ENCODE peak calls at places on chromosomes 11 and 22, in nine cellular contexts. N is astrocyte of the spinal cord; S is brain microvascular endothelial cell; B is endothelial cell of umbilical vein; O is CD8-positive, alpha-beta T cell; C is A549; F is cardiac fibroblast; X is astrocyte of the cerebellum; Y is fibroblast of villous mesenchyme. K is an unnamed sample.

GRCh38 chr22:37148031-37148651 is 1.6 kb downstream of the IL2RB start:
- DNase-seq in N (no peak), X (no peak), O (no peak), F (no peak), Y (no peak), S (no peak), C (no peak), B (no peak), K (no peak)

GRCh38 chr11:18853086-18853720 is 61.6 kb upstream of the PTPN5 start:
- DNase-seq in B (peak), S (peak), Y (peak), X (no peak), N (peak), C (peak), O (no peak), F (peak), K (peak)

GRCh38 chr22:39244496-39245129 is at the start of gene PDGFB:
- DNase-seq in N (no peak), C (no peak), B (peak), F (peak), Y (peak), X (no peak), O (no peak), S (no peak), K (peak)

GRCh38 chr11:13169709-13170108 is 107.9 kb upstream of the BMAL1 start:
- DNase-seq in N (peak), Y (peak), C (no peak), F (peak), X (peak), O (no peak), S (peak), B (peak), K (peak)

GRCh38 chr11:6472934-6473333 is 807 bp downstream of the TRIM3 start:
- DNase-seq in X (no peak), F (no peak), S (no peak), C (no peak), O (no peak), Y (no peak), N (no peak), B (no peak), K (no peak)

GRCh38 chr22:49979587-49980264 is 19.2 kb downstream of the PIM3 start:
- DNase-seq in S (peak), Y (peak), X (no peak), C (peak), O (no peak), B (peak), N (peak), F (peak), K (peak)

GRCh38 chr11:22192289-22192641 is 620 bp upstream of the ANO5 start:
- DNase-seq in O (no peak), X (no peak), F (no peak), N (no peak), B (no peak), S (no peak), Y (no peak), C (peak), K (no peak)

GRCh38 chr11:109654091-109654490 is 232.1 kb downstream of the C11orf87 start:
- DNase-seq in S (no peak), F (no peak), C (no peak), N (no peak), X (no peak), B (no peak), Y (no peak), O (no peak), K (no peak)

GRCh38 chr11:64743591-64744543 is at the start of gene RASGRP2:
- DNase-seq in S (no peak), X (no peak), N (no peak), B (peak), F (peak), C (peak), Y (peak), O (peak), K (peak)

DNA sequence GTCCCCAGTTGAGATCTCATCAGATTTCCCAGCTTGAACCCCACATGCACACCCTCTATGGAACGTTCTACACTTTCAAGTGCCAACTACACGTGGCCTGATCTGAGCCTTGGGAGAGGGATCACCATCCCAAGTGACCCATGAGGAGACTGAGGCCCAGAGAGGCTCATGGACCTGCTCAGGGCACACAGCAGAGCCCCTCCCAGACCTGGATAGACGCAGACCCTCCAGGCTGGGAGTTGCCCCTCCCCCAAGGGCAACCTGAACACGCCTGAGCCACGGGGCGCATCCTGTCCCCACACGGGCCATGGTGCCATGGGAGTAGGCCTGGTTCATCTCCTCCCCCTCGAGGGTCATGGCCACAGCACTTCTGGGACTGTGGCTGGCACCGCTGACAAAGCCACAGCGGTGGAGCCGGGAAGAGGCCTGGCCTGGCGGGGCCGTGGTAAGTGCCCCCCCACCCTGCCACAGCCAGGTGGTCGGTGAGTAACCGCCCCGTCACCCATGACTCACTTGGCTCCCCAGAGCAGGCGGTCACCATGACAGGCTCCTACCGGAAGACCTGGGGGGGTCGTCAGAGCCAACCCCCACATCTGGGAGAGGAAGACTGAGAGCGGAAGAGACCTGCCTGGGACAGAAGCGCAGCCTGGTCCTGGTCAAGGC is 8.1 kb downstream of the WNT7B start:
- DNase-seq in X (peak), F (peak), C (peak), N (peak), S (peak), Y (peak), O (no peak), B (no peak), K (peak)
- TF ChIP-seq CTCF in X (no peak), F (no peak), C (no peak), N (no peak), S (no peak), Y (no peak), O (no peak), B (no peak), K (no peak)

DNA sequence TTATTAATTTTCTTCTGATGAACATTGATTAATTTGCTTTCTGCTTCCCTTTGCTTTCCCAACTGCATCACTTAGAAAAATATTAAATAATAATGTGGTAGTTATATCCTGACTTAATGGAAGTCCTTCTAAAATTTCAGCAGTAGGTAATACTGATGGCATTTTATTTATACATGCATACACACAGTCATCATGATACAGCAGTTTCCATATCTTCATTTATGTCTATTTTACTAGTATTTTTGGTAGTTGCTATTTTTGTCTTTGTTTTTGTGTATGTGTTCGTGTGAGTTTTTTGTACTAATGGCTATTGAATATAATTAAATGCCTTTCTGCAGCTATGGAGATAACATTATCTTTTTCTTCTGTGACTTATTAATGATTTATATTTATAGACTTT is 484.7 kb upstream of the CNTN5 start:
- DNase-seq in X (no peak), S (no peak), B (no peak), F (no peak), O (no peak), Y (no peak), C (no peak), N (no peak), K (no peak)
- H3K4me3 ChIP-seq in X (no peak), S (no peak), B (no peak), F (no peak), O (no peak), Y (no peak), C (no peak), N (no peak), K (no peak)

GRCh38 chr11:47347134-47347533 is 5.4 kb downstream of the MYBPC3 start:
- DNase-seq in Y (no peak), B (no peak), F (no peak), O (no peak), S (no peak), C (no peak), X (no peak), N (no peak), K (no peak)

GRCh38 chr11:47349521-47350095 is 2.9 kb downstream of the MYBPC3 start:
- DNase-seq in S (no peak), X (no peak), C (no peak), B (no peak), F (no peak), O (no peak), N (no peak), Y (no peak), K (no peak)

GRCh38 chr11:47348131-47348802 is 4.2 kb downstream of the MYBPC3 start:
- DNase-seq in F (no peak), O (no peak), C (no peak), X (no peak), N (no peak), B (no peak), Y (no peak), S (no peak), K (no peak)

GRCh38 chr11:47350315-47350714 is 2.2 kb downstream of the MYBPC3 start:
- DNase-seq in S (no peak), Y (no peak), X (no peak), O (no peak), C (no peak), B (no peak), N (no peak), F (no peak), K (no peak)

GRCh38 chr11:47348859-47349258 is 3.6 kb downstream of the MYBPC3 start:
- DNase-seq in S (peak), O (no peak), C (peak), N (peak), Y (peak), B (no peak), X (no peak), F (peak), K (peak)
- TF ChIP-seq CTCF in S (peak), O (no peak), C (peak), N (peak), Y (peak), B (peak), X (peak), F (peak), K (peak)

GRCh38 chr22:20963201-20964052 is 3.6 kb upstream of the AIFM3 start:
- DNase-seq in X (no peak), Y (no peak), S (no peak), B (no peak), F (no peak), N (no peak), C (no peak), O (no peak), K (no peak)

GRCh38 chr22:20962491-20962945 is 4.5 kb upstream of the AIFM3 start:
- DNase-seq in N (no peak), C (no peak), F (no peak), Y (no peak), S (no peak), X (no peak), B (no peak), O (no peak), K (no peak)

GRCh38 chr22:20965104-20965887 is 1.8 kb upstream of the AIFM3 start:
- DNase-seq in Y (no peak), B (no peak), X (no peak), C (no peak), F (no peak), S (no peak), N (no peak), O (no peak), K (no peak)

GRCh38 chr22:20964799-20965103 is 2.3 kb upstream of the AIFM3 start:
- DNase-seq in C (no peak), O (no peak), Y (no peak), N (no peak), B (no peak), F (no peak), S (no peak), X (no peak), K (no peak)

DNA sequence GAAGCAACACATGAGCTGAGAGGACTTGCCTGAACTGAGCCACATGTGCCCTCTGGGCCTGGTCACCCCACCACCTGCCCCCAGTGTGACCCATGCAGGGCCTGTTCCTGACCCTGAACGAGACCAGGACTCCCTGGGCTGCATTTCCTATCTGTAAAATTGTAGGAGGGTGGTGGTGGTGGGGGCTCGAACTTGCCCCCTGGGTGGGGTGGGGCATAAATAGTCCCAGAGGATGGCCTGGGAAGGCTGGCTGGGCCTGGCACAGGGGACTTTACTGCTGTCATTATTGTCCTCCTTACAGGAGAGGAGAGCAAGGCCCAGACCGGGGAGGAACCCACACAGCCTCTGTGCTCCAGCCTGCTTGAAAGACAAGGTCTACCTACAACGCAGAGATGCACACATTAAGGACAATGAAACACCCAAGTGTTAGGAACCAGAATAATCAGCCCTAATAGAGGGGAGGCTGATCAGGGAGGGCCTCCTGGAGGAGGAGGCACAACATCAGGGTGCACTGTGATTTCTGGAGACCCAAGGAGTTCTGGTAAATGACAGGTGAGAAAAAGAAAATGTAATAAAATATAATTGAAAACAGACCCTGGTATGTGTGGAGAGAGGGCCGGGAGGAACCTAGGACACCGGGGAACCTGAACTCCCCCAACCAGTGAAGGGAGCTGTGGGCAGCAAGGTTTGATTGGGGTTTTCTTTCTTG is 2.8 kb upstream of the AIFM3 start:
- DNase-seq in O (no peak), N (no peak), S (no peak), C (no peak), F (no peak), Y (no peak), B (no peak), X (no peak), K (no peak)
- H3K4me3 ChIP-seq in O (peak), N (peak), S (no peak), C (no peak), F (no peak), Y (peak), B (no peak), X (peak), K (peak)

GRCh38 chr11:4539603-4540219 is 5.3 kb upstream of the OR52M1 start:
- DNase-seq in Y (peak), N (peak), O (peak), B (peak), F (peak), S (peak), C (peak), X (no peak), K (peak)
- TF ChIP-seq CTCF in Y (peak), N (peak), O (peak), B (peak), F (peak), S (peak), C (peak), X (peak), K (peak)

DNA sequence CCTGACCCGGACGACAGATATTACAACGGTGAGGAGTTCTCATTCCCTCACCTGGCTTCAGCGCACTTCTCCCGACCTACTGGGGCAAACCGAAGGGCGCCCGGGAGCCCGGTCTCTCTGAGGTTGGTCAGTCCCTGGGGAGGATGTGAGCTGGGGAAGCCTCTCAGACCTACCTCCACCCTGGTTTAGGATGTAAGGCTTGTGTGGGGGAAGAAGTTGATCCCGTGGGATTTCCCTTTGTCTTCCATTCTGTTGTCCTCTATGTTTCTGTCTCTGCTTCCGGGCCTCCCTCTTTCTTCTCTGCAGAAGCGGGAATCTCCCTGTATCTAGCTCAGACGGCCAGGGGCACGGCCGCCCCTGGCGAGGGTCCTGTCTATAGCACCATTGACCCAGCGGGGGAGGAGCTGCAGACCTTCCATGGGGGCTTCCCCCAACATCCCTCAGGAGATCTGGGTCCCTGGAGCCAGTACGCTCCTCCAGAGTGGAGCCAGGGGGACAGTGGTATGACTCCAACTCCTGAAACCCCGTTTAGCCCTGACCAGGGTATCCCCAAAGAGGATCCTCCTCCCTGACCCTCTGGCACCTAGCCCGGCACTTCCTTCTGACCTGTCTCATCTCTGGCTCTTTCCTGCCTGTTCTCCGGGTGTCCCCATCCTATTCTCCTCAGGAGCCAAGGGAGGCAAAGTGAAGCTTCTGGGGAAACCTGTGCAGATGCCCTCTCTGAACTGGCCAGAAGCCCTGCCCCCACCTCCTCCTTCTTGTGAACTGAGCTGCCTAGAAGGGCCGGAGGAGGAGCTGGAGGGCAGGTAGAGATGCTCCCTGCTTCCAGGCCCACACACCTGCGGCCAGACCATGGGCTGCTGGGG is 12.6 kb downstream of the ROBO3 start:
- DNase-seq in O (no peak), S (no peak), B (peak), F (no peak), C (no peak), N (no peak), X (no peak), Y (no peak), K (no peak)
- H3K4me3 ChIP-seq in O (no peak), S (peak), B (peak), F (peak), C (no peak), N (peak), X (peak), Y (no peak), K (peak)

GRCh38 chr11:17014321-17014773 is at the start of gene PLEKHA7:
- DNase-seq in Y (no peak), B (no peak), N (no peak), C (peak), X (no peak), S (no peak), O (no peak), F (no peak), K (no peak)

GRCh38 chr11:17012712-17013547 is 1.3 kb downstream of the PLEKHA7 start:
- DNase-seq in Y (peak), B (peak), F (peak), N (peak), X (peak), O (no peak), S (peak), C (peak), K (peak)

GRCh38 chr11:17013548-17014320 is 480 bp downstream of the PLEKHA7 start:
- DNase-seq in Y (no peak), X (no peak), C (peak), B (no peak), O (no peak), F (no peak), N (no peak), S (no peak), K (no peak)

GRCh38 chr11:17015639-17016125 is 1.5 kb upstream of the PLEKHA7 start:
- DNase-seq in Y (peak), N (peak), F (peak), C (no peak), X (no peak), O (no peak), B (no peak), S (no peak), K (no peak)

GRCh38 chr11:17014774-17015638 is 792 bp upstream of the PLEKHA7 start:
- DNase-seq in Y (peak), C (peak), X (no peak), O (no peak), F (peak), N (peak), S (peak), B (peak), K (peak)
- TF ChIP-seq CTCF in Y (peak), C (peak), X (peak), O (peak), F (peak), N (peak), S (peak), B (peak), K (peak)

K was measured in fibroblast of pulmonary artery.